ENCODE peak calls at places on chromosomes 1 and 21, in seven cellular contexts. D, P, X, A, L, J and Y are unnamed samples.

GRCh38 chr1:74586253-74586897 is 74.0 kb upstream of the LRRC53 start:
- DNase-seq in P (no peak), D (peak), L (no peak), X (no peak), J (no peak), A (no peak), Y (no peak)

GRCh38 chr1:10987840-10988417 is 24.5 kb upstream of the TARDBP start:
- DNase-seq in X (no peak), L (no peak), P (no peak), J (no peak), D (no peak), A (no peak), Y (no peak)

GRCh38 chr21:31804008-31804394 is 68.8 kb upstream of the HUNK start:
- DNase-seq in A (no peak), J (no peak), X (no peak), P (no peak), D (no peak), L (no peak), Y (no peak)

GRCh38 chr1:24966724-24967346 is 36.8 kb upstream of the RUNX3 start:
- DNase-seq in A (no peak), P (peak), L (no peak), X (no peak), J (peak), D (peak), Y (peak)

GRCh38 chr1:233066087-233066486 is 115.7 kb downstream of the NTPCR start:
- DNase-seq in D (no peak), L (no peak), J (no peak), A (no peak), X (no peak), P (no peak), Y (no peak)

GRCh38 chr1:203058674-203058931 is 27.2 kb downstream of the MYOG start:
- DNase-seq in X (no peak), P (no peak), A (no peak), D (peak), J (no peak), L (no peak), Y (no peak)

GRCh38 chr1:230084408-230085177 is 17.6 kb downstream of the GALNT2 start:
- DNase-seq in L (peak), P (peak), D (peak), X (peak), A (no peak), J (peak), Y (peak)

GRCh38 chr1:209630383-209631219 is 21.6 kb downstream of the LAMB3 start:
- DNase-seq in J (no peak), A (no peak), X (peak), D (no peak), P (no peak), L (no peak), Y (no peak)

GRCh38 chr1:53681647-53682368 is 57.2 kb downstream of the GLIS1 start:
- DNase-seq in A (peak), P (peak), J (peak), X (peak), L (peak), D (peak), Y (peak)